ENCODE peak calls at places on chromosomes 5 and 9, in five cellular contexts. T is AG09309, R is neural progenitor cell, D is HL-60, E is kidney epithelial cell. Z is an unnamed sample.

GRCh38 chr5:56126487-56127179 is 106.5 kb downstream of the ANKRD55 start:
- DNase-seq in R (no peak), T (no peak), D (no peak), E (no peak), Z (no peak)

GRCh38 chr9:112754578-112754977 is 4.0 kb downstream of the SNX30 start:
- DNase-seq in E (no peak), T (no peak), D (no peak), R (no peak), Z (no peak)

GRCh38 chr9:105503873-105504272 is 54.1 kb upstream of the FKTN start:
- DNase-seq in D (no peak), E (no peak), T (no peak), R (no peak), Z (no peak)

GRCh38 chr5:34627794-34628193 is 28.3 kb upstream of the RAI14 start:
- DNase-seq in E (peak), R (no peak), T (no peak), D (no peak), Z (no peak)

GRCh38 chr9:7315746-7316457 is 483.7 kb downstream of the DMAC1 start:
- DNase-seq in D (no peak), R (no peak), E (no peak), T (peak), Z (no peak)

GRCh38 chr5:132073231-132074013 is at the start of gene CSF2:
- DNase-seq in D (no peak), R (no peak), E (peak), T (no peak), Z (no peak)

GRCh38 chr5:15926586-15926985 is 253.0 kb downstream of the MARCHF11 start:
- DNase-seq in D (no peak), R (no peak), T (no peak), E (no peak), Z (no peak)

GRCh38 chr9:134891016-134891589 is 10.5 kb downstream of the FCN2 start:
- DNase-seq in E (no peak), T (no peak), D (no peak), R (no peak), Z (no peak)

GRCh38 chr5:135139397-135140134 is 105.5 kb upstream of the PITX1 start:
- DNase-seq in E (peak), D (peak), T (peak), R (no peak), Z (no peak)

GRCh38 chr5:132283423-132284043 is 10.7 kb upstream of the SLC22A4 start:
- DNase-seq in D (no peak), R (no peak), T (no peak), E (no peak), Z (no peak)

GRCh38 chr5:96120120-96120519 is 158.5 kb upstream of the ELL2 start:
- DNase-seq in E (no peak), D (no peak), R (no peak), T (no peak), Z (no peak)

GRCh38 chr5:104494043-104494442 is 931.5 kb upstream of the NUDT12 start:
- DNase-seq in D (no peak), T (no peak), R (no peak), E (no peak), Z (no peak)

GRCh38 chr9:71916834-71917534 is 5.5 kb downstream of the C9orf85 start:
- DNase-seq in E (no peak), R (no peak), T (no peak), D (no peak), Z (no peak)

GRCh38 chr9:113446323-113446740 is 17.2 kb upstream of the RGS3 start:
- DNase-seq in T (no peak), D (no peak), E (no peak), R (peak), Z (no peak)

GRCh38 chr9:3777137-3777536 is 251.3 kb upstream of the RFX3 start:
- DNase-seq in E (no peak), D (no peak), R (no peak), T (no peak), Z (no peak)

GRCh38 chr5:30040483-30041116 is 1152.9 kb upstream of the CDH6 start:
- DNase-seq in R (peak), E (peak), D (peak), T (no peak), Z (no peak)

GRCh38 chr9:92642041-92642451 is 27.9 kb downstream of the IPPK start:
- DNase-seq in E (no peak), R (no peak), D (no peak), T (no peak), Z (no peak)

GRCh38 chr5:168747987-168748777 is 169.0 kb upstream of the PANK3 start:
- DNase-seq in E (no peak), R (peak), T (no peak), D (peak), Z (no peak)

GRCh38 chr9:79196606-79197005 is 375.2 kb upstream of the TLE4 start:
- DNase-seq in T (peak), E (no peak), R (no peak), D (no peak), Z (no peak)

GRCh38 chr5:137831526-137831925 is 36.1 kb upstream of the MYOT start:
- DNase-seq in R (no peak), D (no peak), E (no peak), T (no peak), Z (no peak)
- TF ChIP-seq CTCF in R (no peak), D (no peak), E (peak), T (no peak), Z (no peak)

DNA sequence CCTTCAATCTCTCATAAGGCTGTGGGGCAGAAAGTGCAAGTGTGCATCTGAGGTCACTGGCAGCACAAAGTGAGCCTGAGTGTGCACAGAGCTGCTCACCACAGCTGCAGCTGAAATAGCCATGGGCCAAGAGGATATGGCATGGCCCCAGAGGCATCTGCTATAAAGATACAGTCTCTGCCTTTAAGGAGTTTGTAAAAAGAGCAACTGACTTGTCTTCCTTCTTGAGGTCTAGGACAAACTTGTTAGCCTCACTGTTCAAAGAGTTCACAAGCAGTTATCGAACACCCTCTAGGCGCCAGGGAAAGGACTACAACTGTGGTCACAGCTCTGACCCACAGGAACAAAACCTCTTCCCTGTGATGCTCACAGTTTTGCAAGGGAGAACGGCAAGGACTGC is 190.0 kb upstream of the TRIM32 start:
- DNase-seq in R (no peak), T (no peak), D (no peak), E (no peak), Z (no peak)
- TF ChIP-seq CTCF in R (no peak), T (no peak), D (no peak), E (no peak), Z (no peak)

GRCh38 chr5:179864686-179865085 is 6.1 kb upstream of the MRNIP start:
- DNase-seq in E (no peak), T (no peak), R (no peak), D (no peak), Z (peak)

GRCh38 chr5:179865471-179866240 is 7.0 kb upstream of the MRNIP start:
- DNase-seq in T (no peak), D (no peak), R (no peak), E (no peak), Z (peak)

GRCh38 chr5:179867079-179867465 is 8.5 kb upstream of the MRNIP start:
- DNase-seq in E (no peak), R (no peak), D (no peak), T (no peak), Z (peak)

GRCh38 chr5:179867476-179867875 is 8.9 kb upstream of the MRNIP start:
- DNase-seq in E (no peak), R (no peak), T (no peak), D (no peak), Z (peak)

GRCh38 chr5:179866241-179867078 is 7.8 kb upstream of the MRNIP start:
- DNase-seq in T (no peak), R (no peak), D (no peak), E (no peak), Z (peak)
- TF ChIP-seq CTCF in T (no peak), R (no peak), D (peak), E (no peak), Z (no peak)

GRCh38 chr9:34896112-34896511 is 62.0 kb upstream of the PHF24 start:
- DNase-seq in R (peak), T (no peak), E (no peak), D (no peak), Z (no peak)
- TF ChIP-seq CTCF in R (peak), T (peak), E (no peak), D (no peak), Z (no peak)

GRCh38 chr5:176537608-176538504 is 654 bp upstream of the RNF44 start:
- DNase-seq in R (peak), E (peak), T (peak), D (peak), Z (peak)
- TF ChIP-seq CTCF in R (no peak), E (no peak), T (no peak), D (no peak), Z (no peak)

GRCh38 chr5:45037927-45038326 is 229.2 kb downstream of the MRPS30 start:
- DNase-seq in T (no peak), D (no peak), E (no peak), R (no peak), Z (no peak)
- TF ChIP-seq CTCF in T (no peak), D (no peak), E (no peak), R (no peak), Z (no peak)

DNA sequence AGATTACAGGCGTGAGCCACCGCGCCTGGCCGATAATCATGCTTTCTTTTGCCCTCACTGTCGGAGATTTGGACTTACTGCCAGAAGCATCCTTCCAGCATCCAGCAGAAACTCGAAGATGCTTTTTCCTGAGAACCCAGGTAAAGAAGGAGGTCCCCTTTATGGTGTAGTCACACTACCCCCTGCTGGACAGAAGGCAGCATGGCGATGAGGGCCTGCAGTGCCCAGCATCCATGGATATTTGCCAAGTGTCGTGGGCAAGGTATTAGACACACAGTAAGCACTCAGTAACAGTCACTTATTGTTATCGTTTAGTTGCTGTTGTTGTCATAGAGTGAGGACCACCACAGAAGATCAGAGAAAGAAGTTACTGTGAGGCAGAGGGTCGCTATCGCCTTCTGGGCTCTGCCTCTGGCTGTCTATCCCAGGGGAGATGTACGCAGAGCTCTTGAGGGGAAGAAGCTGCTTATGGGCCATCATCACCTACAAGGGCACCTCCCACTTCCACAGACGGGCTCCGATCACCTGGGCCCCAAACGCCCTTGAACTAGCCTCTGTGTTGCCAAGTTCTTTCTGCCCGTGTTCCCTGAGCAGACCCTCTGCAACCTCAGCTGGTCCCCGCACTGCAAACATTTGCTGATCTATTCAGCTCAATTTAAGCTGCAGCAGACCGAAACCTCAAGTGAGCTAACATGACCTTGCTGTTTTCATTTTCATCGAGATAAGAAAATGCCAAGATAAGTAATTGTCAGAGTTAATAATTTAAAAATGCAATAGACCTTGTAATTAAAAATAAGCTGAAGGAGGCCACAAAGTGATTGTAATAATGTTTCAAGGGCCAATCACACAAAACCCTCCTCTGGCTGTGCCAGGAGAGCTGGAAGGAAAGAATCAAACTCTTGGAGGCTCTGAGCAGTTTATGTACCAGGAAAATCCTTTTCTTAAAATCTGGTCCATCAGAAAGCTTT is 23.9 kb downstream of the C5orf15 start:
- DNase-seq in T (no peak), E (no peak), R (peak), D (no peak), Z (no peak)
- TF ChIP-seq CTCF in T (peak), E (peak), R (peak), D (peak), Z (peak)

GRCh38 chr9:98259791-98260190 is 4.3 kb upstream of the TBC1D2 start:
- DNase-seq in R (no peak), E (no peak), D (no peak), T (no peak), Z (no peak)
- TF ChIP-seq CTCF in R (no peak), E (no peak), D (no peak), T (peak), Z (no peak)

Z was measured in CD14-positive monocyte.